ENCODE peak calls at places on chromosomes 16 and 17, in nine cellular contexts. One of them, this sample, is unnamed.
A peak's percentile ranks its signal among the peaks of the same experiment; 100 is the strongest.

GRCh38 chr17:81167638-81168037 is 1.6 kb upstream of the AATK start:
- DNase-seq in NCI-H345: no peak
- DNase-seq in heart right ventricle: no peak
- DNase-seq in fibroblast of lung: no peak
- DNase-seq in PC-9: no peak
- DNase-seq in stimulated activated CD4-positive, alpha-beta T cell treated with anti-CD3 and anti-CD28 coated beads, Interleukin-1b, Interleukin-23, amount 100 ng/mL, for 1 hour: no peak
- DNase-seq in posterior cingulate gyrus: peak; percentile 69
- DNase-seq in Caki2: no peak
- DNase-seq in left cardiac atrium: no peak
- DNase-seq in this sample: no peak

GRCh38 chr17:61053469-61053868 is 346.2 kb upstream of the TBX2 start:
- DNase-seq in heart right ventricle: no peak
- DNase-seq in PC-9: no peak
- DNase-seq in posterior cingulate gyrus: no peak
- DNase-seq in left cardiac atrium: no peak
- DNase-seq in Caki2: no peak
- DNase-seq in stimulated activated CD4-positive, alpha-beta T cell treated with anti-CD3 and anti-CD28 coated beads, Interleukin-1b, Interleukin-23, amount 100 ng/mL, for 1 hour: no peak
- DNase-seq in fibroblast of lung: no peak
- DNase-seq in NCI-H345: no peak
- DNase-seq in this sample: no peak

GRCh38 chr17:80593171-80593570 is 48.5 kb downstream of the RPTOR start:
- DNase-seq in stimulated activated CD4-positive, alpha-beta T cell treated with anti-CD3 and anti-CD28 coated beads, Interleukin-1b, Interleukin-23, amount 100 ng/mL, for 1 hour: no peak
- DNase-seq in heart right ventricle: no peak
- DNase-seq in posterior cingulate gyrus: no peak
- DNase-seq in PC-9: no peak
- DNase-seq in NCI-H345: no peak
- DNase-seq in fibroblast of lung: no peak
- DNase-seq in left cardiac atrium: no peak
- DNase-seq in Caki2: no peak
- DNase-seq in this sample: no peak

GRCh38 chr17:40854175-40854814 is 12.7 kb downstream of the KRT12 start:
- DNase-seq in posterior cingulate gyrus: no peak
- DNase-seq in Caki2: peak; percentile 69
- DNase-seq in heart right ventricle: no peak
- DNase-seq in stimulated activated CD4-positive, alpha-beta T cell treated with anti-CD3 and anti-CD28 coated beads, Interleukin-1b, Interleukin-23, amount 100 ng/mL, for 1 hour: no peak
- DNase-seq in NCI-H345: no peak
- DNase-seq in left cardiac atrium: no peak
- DNase-seq in PC-9: peak; percentile 90
- DNase-seq in fibroblast of lung: peak; percentile 92
- DNase-seq in this sample: no peak

GRCh38 chr17:81097134-81097942 is 62.4 kb downstream of the BAIAP2 start:
- DNase-seq in NCI-H345: no peak
- DNase-seq in posterior cingulate gyrus: peak; percentile 96
- DNase-seq in left cardiac atrium: peak; percentile 86
- DNase-seq in heart right ventricle: peak; percentile 76
- DNase-seq in Caki2: peak; percentile 78
- DNase-seq in fibroblast of lung: peak; percentile 82
- DNase-seq in PC-9: peak; percentile 52
- DNase-seq in stimulated activated CD4-positive, alpha-beta T cell treated with anti-CD3 and anti-CD28 coated beads, Interleukin-1b, Interleukin-23, amount 100 ng/mL, for 1 hour: peak; percentile 32
- DNase-seq in this sample: no peak

GRCh38 chr17:50325906-50326305 is 20.0 kb upstream of the XYLT2 start:
- DNase-seq in stimulated activated CD4-positive, alpha-beta T cell treated with anti-CD3 and anti-CD28 coated beads, Interleukin-1b, Interleukin-23, amount 100 ng/mL, for 1 hour: no peak
- DNase-seq in Caki2: no peak
- DNase-seq in PC-9: no peak
- DNase-seq in posterior cingulate gyrus: peak; percentile 49
- DNase-seq in fibroblast of lung: no peak
- DNase-seq in heart right ventricle: no peak
- DNase-seq in NCI-H345: no peak
- DNase-seq in left cardiac atrium: no peak
- DNase-seq in this sample: no peak

GRCh38 chr16:85284138-85284897 is 172.0 kb upstream of the CIBAR2 start:
- DNase-seq in stimulated activated CD4-positive, alpha-beta T cell treated with anti-CD3 and anti-CD28 coated beads, Interleukin-1b, Interleukin-23, amount 100 ng/mL, for 1 hour: no peak
- DNase-seq in PC-9: no peak
- DNase-seq in Caki2: no peak
- DNase-seq in fibroblast of lung: no peak
- DNase-seq in posterior cingulate gyrus: peak; percentile 93
- DNase-seq in NCI-H345: peak; percentile 64
- DNase-seq in heart right ventricle: no peak
- DNase-seq in left cardiac atrium: no peak
- DNase-seq in this sample: peak; percentile 81

GRCh38 chr16:62194828-62195227 is 158.6 kb upstream of the CDH8 start:
- DNase-seq in fibroblast of lung: no peak
- DNase-seq in posterior cingulate gyrus: no peak
- DNase-seq in stimulated activated CD4-positive, alpha-beta T cell treated with anti-CD3 and anti-CD28 coated beads, Interleukin-1b, Interleukin-23, amount 100 ng/mL, for 1 hour: no peak
- DNase-seq in PC-9: no peak
- DNase-seq in heart right ventricle: no peak
- DNase-seq in NCI-H345: no peak
- DNase-seq in left cardiac atrium: no peak
- DNase-seq in Caki2: no peak
- DNase-seq in this sample: no peak

GRCh38 chr17:66975614-66976378 is 11.3 kb downstream of the CACNG4 start:
- DNase-seq in NCI-H345: no peak
- DNase-seq in heart right ventricle: peak; percentile 45
- DNase-seq in fibroblast of lung: no peak
- DNase-seq in stimulated activated CD4-positive, alpha-beta T cell treated with anti-CD3 and anti-CD28 coated beads, Interleukin-1b, Interleukin-23, amount 100 ng/mL, for 1 hour: no peak
- DNase-seq in posterior cingulate gyrus: peak; percentile 80
- DNase-seq in Caki2: no peak
- DNase-seq in left cardiac atrium: no peak
- DNase-seq in PC-9: no peak
- DNase-seq in this sample: no peak

GRCh38 chr16:87463722-87464690 is 28.8 kb downstream of the ZCCHC14 start:
- DNase-seq in Caki2: peak; percentile 66
- DNase-seq in stimulated activated CD4-positive, alpha-beta T cell treated with anti-CD3 and anti-CD28 coated beads, Interleukin-1b, Interleukin-23, amount 100 ng/mL, for 1 hour: no peak
- DNase-seq in heart right ventricle: no peak
- DNase-seq in fibroblast of lung: no peak
- DNase-seq in NCI-H345: no peak
- DNase-seq in posterior cingulate gyrus: no peak
- DNase-seq in left cardiac atrium: peak; percentile 58
- DNase-seq in PC-9: no peak
- DNase-seq in this sample: no peak

GRCh38 chr17:78266231-78266631 is 34.8 kb downstream of the TMEM235 start:
- DNase-seq in Caki2: no peak
- DNase-seq in stimulated activated CD4-positive, alpha-beta T cell treated with anti-CD3 and anti-CD28 coated beads, Interleukin-1b, Interleukin-23, amount 100 ng/mL, for 1 hour: no peak
- DNase-seq in fibroblast of lung: no peak
- DNase-seq in PC-9: no peak
- DNase-seq in heart right ventricle: no peak
- DNase-seq in left cardiac atrium: peak; percentile 25
- DNase-seq in posterior cingulate gyrus: no peak
- DNase-seq in NCI-H345: no peak
- DNase-seq in this sample: no peak

GRCh38 chr17:2563061-2563460 is 30.4 kb upstream of the PAFAH1B1 start:
- DNase-seq in heart right ventricle: no peak
- DNase-seq in NCI-H345: no peak
- DNase-seq in stimulated activated CD4-positive, alpha-beta T cell treated with anti-CD3 and anti-CD28 coated beads, Interleukin-1b, Interleukin-23, amount 100 ng/mL, for 1 hour: no peak
- DNase-seq in Caki2: no peak
- DNase-seq in fibroblast of lung: no peak
- DNase-seq in PC-9: no peak
- DNase-seq in left cardiac atrium: no peak
- DNase-seq in posterior cingulate gyrus: no peak
- DNase-seq in this sample: peak; percentile 32

GRCh38 chr17:57927048-57927723 is 28.0 kb downstream of the CUEDC1 start:
- DNase-seq in left cardiac atrium: peak; percentile 66
- DNase-seq in heart right ventricle: no peak
- DNase-seq in stimulated activated CD4-positive, alpha-beta T cell treated with anti-CD3 and anti-CD28 coated beads, Interleukin-1b, Interleukin-23, amount 100 ng/mL, for 1 hour: no peak
- DNase-seq in Caki2: peak; percentile 81
- DNase-seq in posterior cingulate gyrus: peak; percentile 95
- DNase-seq in NCI-H345: peak; percentile 51
- DNase-seq in fibroblast of lung: peak; percentile 88
- DNase-seq in PC-9: peak; percentile 85
- DNase-seq in this sample: peak; percentile 95

GRCh38 chr17:65545708-65546523 is 15.5 kb downstream of the AXIN2 start:
- DNase-seq in left cardiac atrium: peak; percentile 34
- DNase-seq in stimulated activated CD4-positive, alpha-beta T cell treated with anti-CD3 and anti-CD28 coated beads, Interleukin-1b, Interleukin-23, amount 100 ng/mL, for 1 hour: no peak
- DNase-seq in fibroblast of lung: no peak
- DNase-seq in heart right ventricle: no peak
- DNase-seq in Caki2: no peak
- DNase-seq in NCI-H345: no peak
- DNase-seq in PC-9: no peak
- DNase-seq in posterior cingulate gyrus: peak; percentile 82
- DNase-seq in this sample: no peak

GRCh38 chr17:30950669-30951399 is 20.0 kb upstream of the RNF135 start:
- DNase-seq in Caki2: peak; percentile 73
- DNase-seq in stimulated activated CD4-positive, alpha-beta T cell treated with anti-CD3 and anti-CD28 coated beads, Interleukin-1b, Interleukin-23, amount 100 ng/mL, for 1 hour: no peak
- DNase-seq in left cardiac atrium: peak; percentile 69
- DNase-seq in posterior cingulate gyrus: peak; percentile 86
- DNase-seq in fibroblast of lung: peak; percentile 93
- DNase-seq in NCI-H345: peak; percentile 90
- DNase-seq in heart right ventricle: peak; percentile 62
- DNase-seq in PC-9: no peak
- DNase-seq in this sample: peak; percentile 82

GRCh38 chr17:15649861-15650391 is 30.4 kb upstream of the FBXW10B start:
- DNase-seq in PC-9: peak; percentile 79
- DNase-seq in stimulated activated CD4-positive, alpha-beta T cell treated with anti-CD3 and anti-CD28 coated beads, Interleukin-1b, Interleukin-23, amount 100 ng/mL, for 1 hour: no peak
- DNase-seq in heart right ventricle: no peak
- DNase-seq in fibroblast of lung: peak; percentile 56
- DNase-seq in posterior cingulate gyrus: no peak
- DNase-seq in NCI-H345: no peak
- DNase-seq in Caki2: peak; percentile 45
- DNase-seq in left cardiac atrium: peak; percentile 49
- DNase-seq in this sample: no peak

GRCh38 chr16:73068546-73069401 is 20.8 kb upstream of the ZFHX3 start:
- DNase-seq in stimulated activated CD4-positive, alpha-beta T cell treated with anti-CD3 and anti-CD28 coated beads, Interleukin-1b, Interleukin-23, amount 100 ng/mL, for 1 hour: no peak
- DNase-seq in heart right ventricle: peak; percentile 57
- DNase-seq in fibroblast of lung: peak; percentile 96
- DNase-seq in NCI-H345: peak; percentile 27
- DNase-seq in Caki2: peak; percentile 85
- DNase-seq in posterior cingulate gyrus: peak; percentile 83
- DNase-seq in PC-9: peak; percentile 87
- DNase-seq in left cardiac atrium: peak; percentile 73
- DNase-seq in this sample: peak; percentile 19

GRCh38 chr16:66476328-66477027 is 49.4 kb downstream of the BEAN1 start:
- DNase-seq in stimulated activated CD4-positive, alpha-beta T cell treated with anti-CD3 and anti-CD28 coated beads, Interleukin-1b, Interleukin-23, amount 100 ng/mL, for 1 hour: peak; percentile 37
- DNase-seq in posterior cingulate gyrus: peak; percentile 32
- DNase-seq in Caki2: no peak
- DNase-seq in NCI-H345: no peak
- DNase-seq in left cardiac atrium: no peak
- DNase-seq in PC-9: no peak
- DNase-seq in fibroblast of lung: no peak
- DNase-seq in heart right ventricle: no peak
- DNase-seq in this sample: peak; percentile 18

GRCh38 chr17:77613181-77613580 is 345.3 kb upstream of the TNRC6C start:
- DNase-seq in fibroblast of lung: no peak
- DNase-seq in stimulated activated CD4-positive, alpha-beta T cell treated with anti-CD3 and anti-CD28 coated beads, Interleukin-1b, Interleukin-23, amount 100 ng/mL, for 1 hour: no peak
- DNase-seq in posterior cingulate gyrus: no peak
- DNase-seq in left cardiac atrium: peak; percentile 43
- DNase-seq in heart right ventricle: no peak
- DNase-seq in NCI-H345: no peak
- DNase-seq in Caki2: no peak
- DNase-seq in PC-9: no peak
- DNase-seq in this sample: no peak

GRCh38 chr16:73176577-73177013 is 128.7 kb upstream of the ZFHX3 start:
- DNase-seq in heart right ventricle: no peak
- DNase-seq in stimulated activated CD4-positive, alpha-beta T cell treated with anti-CD3 and anti-CD28 coated beads, Interleukin-1b, Interleukin-23, amount 100 ng/mL, for 1 hour: no peak
- DNase-seq in fibroblast of lung: peak; percentile 96
- DNase-seq in Caki2: peak; percentile 84
- DNase-seq in PC-9: peak; percentile 83
- DNase-seq in NCI-H345: no peak
- DNase-seq in posterior cingulate gyrus: no peak
- DNase-seq in left cardiac atrium: no peak
- DNase-seq in this sample: no peak

GRCh38 chr17:80737106-80738019 is 192.7 kb downstream of the RPTOR start:
- DNase-seq in left cardiac atrium: no peak
- DNase-seq in fibroblast of lung: no peak
- DNase-seq in stimulated activated CD4-positive, alpha-beta T cell treated with anti-CD3 and anti-CD28 coated beads, Interleukin-1b, Interleukin-23, amount 100 ng/mL, for 1 hour: no peak
- DNase-seq in heart right ventricle: no peak
- DNase-seq in Caki2: no peak
- DNase-seq in NCI-H345: no peak
- DNase-seq in posterior cingulate gyrus: peak; percentile 81
- DNase-seq in PC-9: no peak
- DNase-seq in this sample: peak; percentile 91

GRCh38 chr17:80198144-80198661 is 21.9 kb downstream of the SGSH start:
- DNase-seq in heart right ventricle: no peak
- DNase-seq in posterior cingulate gyrus: peak; percentile 74
- DNase-seq in left cardiac atrium: no peak
- DNase-seq in stimulated activated CD4-positive, alpha-beta T cell treated with anti-CD3 and anti-CD28 coated beads, Interleukin-1b, Interleukin-23, amount 100 ng/mL, for 1 hour: no peak
- DNase-seq in NCI-H345: no peak
- DNase-seq in fibroblast of lung: peak; percentile 27
- DNase-seq in PC-9: no peak
- DNase-seq in Caki2: no peak
- DNase-seq in this sample: no peak

GRCh38 chr16:66973716-66974115 is 12.7 kb downstream of the CES3 start:
- DNase-seq in PC-9: no peak
- DNase-seq in fibroblast of lung: no peak
- DNase-seq in stimulated activated CD4-positive, alpha-beta T cell treated with anti-CD3 and anti-CD28 coated beads, Interleukin-1b, Interleukin-23, amount 100 ng/mL, for 1 hour: no peak
- DNase-seq in NCI-H345: no peak
- DNase-seq in posterior cingulate gyrus: peak; percentile 77
- DNase-seq in Caki2: no peak
- DNase-seq in left cardiac atrium: no peak
- DNase-seq in heart right ventricle: no peak
- DNase-seq in this sample: no peak

GRCh38 chr17:78924481-78925151 is 571 bp downstream of the TIMP2 start:
- DNase-seq in posterior cingulate gyrus: no peak
- DNase-seq in NCI-H345: peak; percentile 45
- DNase-seq in stimulated activated CD4-positive, alpha-beta T cell treated with anti-CD3 and anti-CD28 coated beads, Interleukin-1b, Interleukin-23, amount 100 ng/mL, for 1 hour: no peak
- DNase-seq in Caki2: no peak
- DNase-seq in heart right ventricle: peak; percentile 45
- DNase-seq in fibroblast of lung: no peak
- DNase-seq in PC-9: no peak
- DNase-seq in left cardiac atrium: peak; percentile 48
- DNase-seq in this sample: peak; percentile 29

GRCh38 chr17:34998205-34998604 is 17.9 kb downstream of the LIG3 start:
- DNase-seq in left cardiac atrium: peak; percentile 61
- DNase-seq in fibroblast of lung: peak; percentile 73
- DNase-seq in stimulated activated CD4-positive, alpha-beta T cell treated with anti-CD3 and anti-CD28 coated beads, Interleukin-1b, Interleukin-23, amount 100 ng/mL, for 1 hour: peak; percentile 67
- DNase-seq in heart right ventricle: peak; percentile 66
- DNase-seq in posterior cingulate gyrus: peak; percentile 97
- DNase-seq in PC-9: no peak
- DNase-seq in NCI-H345: peak; percentile 49
- DNase-seq in Caki2: peak; percentile 71
- DNase-seq in this sample: peak; percentile 46

GRCh38 chr17:39186481-39187002 is 10.9 kb downstream of the CACNB1 start:
- DNase-seq in left cardiac atrium: no peak
- DNase-seq in posterior cingulate gyrus: peak; percentile 76
- DNase-seq in Caki2: no peak
- DNase-seq in PC-9: no peak
- DNase-seq in NCI-H345: no peak
- DNase-seq in heart right ventricle: no peak
- DNase-seq in stimulated activated CD4-positive, alpha-beta T cell treated with anti-CD3 and anti-CD28 coated beads, Interleukin-1b, Interleukin-23, amount 100 ng/mL, for 1 hour: no peak
- DNase-seq in fibroblast of lung: no peak
- DNase-seq in this sample: no peak

GRCh38 chr16:4461250-4462085 is 13.0 kb downstream of the NMRAL1 start:
- DNase-seq in left cardiac atrium: no peak
- DNase-seq in NCI-H345: no peak
- DNase-seq in stimulated activated CD4-positive, alpha-beta T cell treated with anti-CD3 and anti-CD28 coated beads, Interleukin-1b, Interleukin-23, amount 100 ng/mL, for 1 hour: no peak
- DNase-seq in fibroblast of lung: no peak
- DNase-seq in heart right ventricle: no peak
- DNase-seq in PC-9: no peak
- DNase-seq in posterior cingulate gyrus: peak; percentile 84
- DNase-seq in Caki2: no peak
- DNase-seq in this sample: no peak